ENCODE peak calls at places on chromosomes 6 and 20, in five cellular contexts. One of them, this sample, is unnamed.

GRCh38 chr6:142132625-142133024 is at the start of gene GJE1:
- DNase-seq in left colon: no peak
- DNase-seq in GM13977: no peak
- DNase-seq in PC-3: no peak
- DNase-seq in lung microvascular endothelial cell: no peak
- DNase-seq in this sample: no peak

GRCh38 chr6:40791004-40791403 is 203.8 kb upstream of the LRFN2 start:
- DNase-seq in PC-3: peak
- DNase-seq in left colon: no peak
- DNase-seq in lung microvascular endothelial cell: peak
- DNase-seq in GM13977: no peak
- DNase-seq in this sample: no peak

GRCh38 chr6:16237242-16237641 is 1.1 kb upstream of the GMPR start:
- DNase-seq in left colon: no peak
- DNase-seq in lung microvascular endothelial cell: no peak
- DNase-seq in PC-3: no peak
- DNase-seq in GM13977: no peak
- DNase-seq in this sample: no peak

GRCh38 chr6:122789862-122790739 is 1.0 kb downstream of the SMPDL3A start:
- DNase-seq in lung microvascular endothelial cell: peak
- DNase-seq in PC-3: peak
- DNase-seq in left colon: no peak
- DNase-seq in GM13977: peak
- DNase-seq in this sample: no peak

GRCh38 chr6:52183131-52183530 is 3.0 kb upstream of the IL17A start:
- DNase-seq in GM13977: no peak
- DNase-seq in left colon: no peak
- DNase-seq in PC-3: no peak
- DNase-seq in lung microvascular endothelial cell: no peak
- DNase-seq in this sample: no peak

GRCh38 chr20:50224553-50225255 is 34.1 kb downstream of the CEBPB start:
- DNase-seq in lung microvascular endothelial cell: peak
- DNase-seq in left colon: no peak
- DNase-seq in GM13977: no peak
- DNase-seq in PC-3: no peak
- DNase-seq in this sample: peak

GRCh38 chr6:130034815-130035146 is 16.4 kb downstream of the L3MBTL3 start:
- DNase-seq in PC-3: no peak
- DNase-seq in GM13977: no peak
- DNase-seq in left colon: no peak
- DNase-seq in lung microvascular endothelial cell: no peak
- DNase-seq in this sample: no peak

GRCh38 chr6:71077655-71078054 is 120.8 kb upstream of the B3GAT2 start:
- DNase-seq in lung microvascular endothelial cell: no peak
- DNase-seq in PC-3: no peak
- DNase-seq in GM13977: no peak
- DNase-seq in left colon: no peak
- DNase-seq in this sample: no peak

GRCh38 chr6:1871936-1872335 is 262.2 kb downstream of the FOXC1 start:
- DNase-seq in lung microvascular endothelial cell: no peak
- DNase-seq in PC-3: no peak
- DNase-seq in left colon: no peak
- DNase-seq in GM13977: no peak
- DNase-seq in this sample: no peak

GRCh38 chr20:53578492-53579222 is 15.0 kb downstream of the ZNF217 start:
- DNase-seq in PC-3: peak
- DNase-seq in GM13977: peak
- DNase-seq in lung microvascular endothelial cell: peak
- DNase-seq in left colon: peak
- DNase-seq in this sample: peak

GRCh38 chr20:37388831-37389230 is 42.9 kb downstream of the SRC start:
- DNase-seq in lung microvascular endothelial cell: no peak
- DNase-seq in PC-3: no peak
- DNase-seq in left colon: no peak
- DNase-seq in GM13977: no peak
- DNase-seq in this sample: no peak

This sample was measured in pulmonary artery endothelial cell.